ENCODE peak calls at places on chromosome 7, in six cellular contexts. K is glutamatergic neuron, Y is Calu3, D is putamen, R is sciatic nerve, E is germinal center. L is an unnamed sample.

GRCh38 chr7:83861-84632 is 108.3 kb upstream of the FAM20C start:
- DNase-seq in K (no peak), Y (no peak), D (no peak), R (peak), E (no peak), L (peak)

GRCh38 chr7:73977626-73978618 is 50.1 kb upstream of the ELN start:
- DNase-seq in K (no peak), Y (no peak), D (no peak), R (peak), E (no peak), L (no peak)

GRCh38 chr7:40560672-40561071 is 425.9 kb downstream of the SUGCT start:
- DNase-seq in K (no peak), Y (no peak), D (no peak), R (no peak), E (no peak), L (no peak)

GRCh38 chr7:79973455-79973854 is 161.2 kb upstream of the GNAI1 start:
- DNase-seq in K (no peak), Y (no peak), D (no peak), R (no peak), E (no peak), L (no peak)

GRCh38 chr7:155590215-155591023 is 44.1 kb upstream of the CNPY1 start:
- DNase-seq in K (no peak), Y (no peak), D (no peak), R (no peak), E (no peak), L (no peak)

GRCh38 chr7:149872419-149873073 is 1.2 kb upstream of the ATP6V0E2 start:
- DNase-seq in K (peak), Y (peak), D (peak), R (peak), E (peak), L (peak)

GRCh38 chr7:39623312-39624201 is at the start of gene RALA:
- DNase-seq in K (peak), Y (peak), D (peak), R (peak), E (peak), L (peak)

GRCh38 chr7:140214075-140214684 is 37.4 kb upstream of the KDM7A start:
- DNase-seq in K (no peak), Y (no peak), D (no peak), R (peak), E (no peak), L (no peak)

GRCh38 chr7:113000316-113001020 is 86.2 kb downstream of the GPR85 start:
- DNase-seq in K (no peak), Y (no peak), D (no peak), R (no peak), E (no peak), L (no peak)

GRCh38 chr7:22252886-22253536 is 103.9 kb downstream of the RAPGEF5 start:
- DNase-seq in K (no peak), Y (no peak), D (peak), R (no peak), E (no peak), L (no peak)

GRCh38 chr7:147913239-147913638 is 677.3 kb upstream of the C7orf33 start:
- DNase-seq in K (no peak), Y (no peak), D (no peak), R (no peak), E (no peak), L (no peak)

GRCh38 chr7:1137517-1138167 is 22.4 kb downstream of the ZFAND2A start:
- DNase-seq in K (no peak), Y (no peak), D (no peak), R (peak), E (no peak), L (peak)

GRCh38 chr7:131538071-131538790 is 18.2 kb downstream of the PODXL start:
- DNase-seq in K (no peak), Y (peak), D (no peak), R (no peak), E (no peak), L (no peak)

GRCh38 chr7:70380315-70381027 is 751.5 kb upstream of the GALNT17 start:
- DNase-seq in K (no peak), Y (no peak), D (no peak), R (peak), E (no peak), L (no peak)

GRCh38 chr7:115869225-115869624 is 161.3 kb downstream of the TFEC start:
- DNase-seq in K (no peak), Y (no peak), D (no peak), R (no peak), E (no peak), L (no peak)